ENCODE peak calls at places on chromosomes 11 and 22, in seven cellular contexts. G is stomach, F is GM23338, H is transverse colon, D is K562, R is HepG2, V is breast epithelium. U is an unnamed sample.
A peak's percentile ranks its signal among the peaks of the same experiment; 100 is the strongest.

GRCh38 chr11:37505406-37505805 is 907.4 kb upstream of the RAG2 start:
- DNase-seq in H (no peak), R (no peak), G (no peak), F (peak; percentile 1), V (no peak), D (no peak), U (no peak)

GRCh38 chr22:27116295-27116694 is 458.9 kb downstream of the MIAT start:
- DNase-seq in D (no peak), V (no peak), R (no peak), G (no peak), F (no peak), H (no peak), U (no peak)

GRCh38 chr22:39814899-39815298 is 78.7 kb downstream of the ENTHD1 start:
- DNase-seq in R (no peak), V (no peak), F (no peak), G (no peak), H (no peak), D (no peak), U (no peak)

GRCh38 chr11:130418756-130419155 is 9.7 kb downstream of the ADAMTS8 start:
- DNase-seq in F (no peak), H (no peak), R (no peak), D (no peak), G (no peak), V (peak; percentile 76), U (peak; percentile 52)

GRCh38 chr11:95849087-95849825 is 59.0 kb downstream of the CEP57 start:
- DNase-seq in D (peak; percentile 18), G (peak; percentile 41), H (peak; percentile 44), R (peak; percentile 64), V (peak; percentile 43), F (peak; percentile 59), U (no peak)

GRCh38 chr22:37273126-37273845 is 9.0 kb upstream of the CYTH4 start:
- DNase-seq in H (no peak), V (no peak), G (no peak), D (peak; percentile 35), R (no peak), F (no peak), U (no peak)

GRCh38 chr11:69711824-69712801 is 8.3 kb upstream of the FGF19 start:
- DNase-seq in D (no peak), F (peak; percentile 45), H (no peak), G (no peak), R (no peak), V (no peak), U (no peak)

GRCh38 chr11:116577273-116577672 is 195.5 kb downstream of the BUD13 start:
- DNase-seq in D (no peak), G (no peak), F (no peak), H (no peak), V (no peak), R (no peak), U (no peak)

GRCh38 chr22:46360891-46361290 is 25.4 kb downstream of the TRMU start:
- DNase-seq in H (no peak), D (no peak), F (no peak), V (no peak), G (no peak), R (no peak), U (no peak)
- H3K4me1 ChIP-seq in H (no peaks in the 10 kb centered on the region), D (no peaks in the 10 kb centered on the region), F (no peaks in the 10 kb centered on the region), V (no peaks in the 10 kb centered on the region), G (no peaks in the 10 kb centered on the region), R (peaks cover 23% of the 10 kb centered on the region), U (no peaks in the 10 kb centered on the region)

DNA sequence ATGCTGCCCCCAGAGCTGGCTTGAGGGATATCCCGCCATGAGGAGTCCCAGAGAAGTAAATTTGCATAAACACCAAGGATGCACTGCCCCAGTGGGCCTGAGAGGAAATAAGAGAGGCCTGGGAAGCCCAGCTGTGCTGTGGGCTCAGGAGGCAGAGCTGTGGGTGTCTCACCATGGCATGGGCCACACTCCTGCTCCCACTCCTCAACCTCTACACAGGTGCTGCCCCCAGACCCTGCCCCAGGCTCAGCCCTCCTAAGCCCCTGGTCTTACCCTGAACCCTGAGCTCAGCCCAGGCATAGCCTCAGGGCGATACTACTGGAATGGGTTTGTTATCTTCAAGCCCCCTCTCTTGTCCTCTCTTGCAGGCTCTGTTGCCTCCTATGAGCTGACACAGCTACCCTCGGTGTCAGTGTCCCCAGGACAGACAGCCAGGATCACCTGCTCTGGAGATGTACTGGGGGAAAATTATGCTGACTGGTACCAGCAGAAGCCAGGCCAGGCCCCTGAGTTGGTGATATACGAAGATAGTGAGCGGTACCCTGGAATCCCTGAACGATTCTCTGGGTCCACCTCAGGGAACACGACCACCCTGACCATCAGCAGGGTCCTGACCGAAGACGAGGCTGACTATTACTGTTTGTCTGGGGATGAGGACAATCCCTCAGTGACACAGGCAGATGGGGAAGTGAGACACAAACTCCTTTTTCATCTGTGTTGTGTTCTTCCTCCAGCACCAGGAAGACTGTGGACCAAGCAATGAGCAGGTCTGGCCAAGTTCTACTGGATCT is 59.9 kb downstream of the GGTLC2 start:
- DNase-seq in V (no peak), H (no peak), F (no peak), D (no peak), G (no peak), R (no peak), U (no peak)
- TF ChIP-seq POLR2AphosphoS5 in V (no peak), H (no peak), F (no peak), D (no peak), G (no peak), R (no peak), U (no peak)

DNA sequence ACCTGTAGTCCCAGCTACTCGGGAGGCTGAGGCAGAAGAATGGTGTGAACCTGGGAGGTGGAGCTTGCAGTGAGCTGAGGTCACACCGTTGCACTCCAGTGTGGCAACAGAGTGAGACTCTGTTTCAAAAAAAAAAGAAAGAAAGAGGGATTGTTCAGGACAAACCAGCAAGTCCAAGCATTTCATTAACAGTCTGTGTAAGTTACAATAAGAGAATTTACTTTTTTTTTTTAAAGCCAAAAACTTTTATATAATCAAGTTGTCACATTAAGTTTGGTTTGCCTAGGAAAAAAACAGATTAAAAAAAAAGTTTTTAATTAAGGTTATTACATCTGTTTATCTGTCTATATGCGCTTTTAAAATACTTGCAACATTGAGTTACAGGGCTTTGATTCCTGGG is 10.5 kb downstream of the TMEM138 start:
- DNase-seq in G (no peak), F (peak; percentile 11), D (no peak), H (no peak), V (no peak), R (no peak), U (no peak)
- H3K4me1 ChIP-seq in G (no peaks in the 10 kb centered on the region), F (no peaks in the 10 kb centered on the region), D (peaks cover 5% of the 10 kb centered on the region), H (no peaks in the 10 kb centered on the region), V (peaks cover 6% of the 10 kb centered on the region), R (peaks cover 24% of the 10 kb centered on the region), U (no peaks in the 10 kb centered on the region)

GRCh38 chr11:3044004-3044403 is 13.2 kb downstream of the CARS1 start:
- DNase-seq in D (no peak), F (no peak), R (no peak), G (no peak), H (no peak), V (no peak), U (no peak)

GRCh38 chr11:3042496-3043314 is 14.5 kb downstream of the CARS1 start:
- DNase-seq in H (no peak), D (no peak), R (no peak), G (no peak), F (no peak), V (no peak), U (no peak)

GRCh38 chr11:3041699-3042098 is 15.5 kb downstream of the CARS1 start:
- DNase-seq in F (no peak), H (no peak), D (no peak), G (no peak), R (no peak), V (peak; percentile 79), U (no peak)

GRCh38 chr11:3044915-3045314 is 12.3 kb downstream of the CARS1 start:
- DNase-seq in V (no peak), R (no peak), G (no peak), F (no peak), H (no peak), D (no peak), U (no peak)

GRCh38 chr11:3043315-3043871 is 13.8 kb downstream of the CARS1 start:
- DNase-seq in R (no peak), F (no peak), H (peak; percentile 31), G (peak; percentile 78), V (peak; percentile 89), D (no peak), U (no peak)
- TF ChIP-seq POLR2AphosphoS5 in R (no peak), F (no peak), H (peak; percentile 37), G (peak; percentile 32), V (peak; percentile 29), D (no peak), U (no peak)

GRCh38 chr11:94140154-94140655 is 11.6 kb downstream of the PANX1 start:
- DNase-seq in V (no peak), G (no peak), R (no peak), H (no peak), D (no peak), F (no peak), U (no peak)
- H3K4me1 ChIP-seq in V (no peaks in the 10 kb centered on the region), G (peaks cover 10% of the 10 kb centered on the region), R (peaks cover 43% of the 10 kb centered on the region), H (peaks cover 4% of the 10 kb centered on the region), D (peaks cover 36% of the 10 kb centered on the region), F (peaks cover 58% of the 10 kb centered on the region), U (peaks cover 23% of the 10 kb centered on the region)